ENCODE peak calls at places on chromosome 16, in seven cellular contexts. V is substantia nigra; J is T-helper 2 cell; R is transverse colon; A is posterior cingulate gyrus; Z is activated T-helper 1 cell treated with anti-CD3 and anti-CD28 coated beads, Interleukin-12 subunit alpha, Interleukin-12 subunit beta, Interleukin-2, Interleukin-4 antibody, amounts not matched to agents 30 ng/mL and 10 ng/mL and 1 ng/mL, durations not matched to agents 14 hours and 24 hours and 36 hours; K is AG10803. I is an unnamed sample.

GRCh38 chr16:84841787-84842300 is 22.1 kb downstream of the CRISPLD2 start:
- DNase-seq in V (no peak), J (no peak), R (peak), A (no peak), Z (no peak), K (no peak), I (no peak)

GRCh38 chr16:81997738-81998137 is 13.5 kb downstream of the SDR42E1 start:
- DNase-seq in V (no peak), J (no peak), R (no peak), A (no peak), Z (no peak), K (peak), I (peak)

GRCh38 chr16:85545227-85545818 is 67.8 kb upstream of the GSE1 start:
- DNase-seq in V (no peak), J (no peak), R (no peak), A (no peak), Z (no peak), K (no peak), I (no peak)

GRCh38 chr16:29995330-29995910 is at the start of gene HIRIP3:
- DNase-seq in V (peak), J (peak), R (peak), A (peak), Z (peak), K (peak), I (peak)

GRCh38 chr16:55393976-55394375 is 70.0 kb downstream of the IRX6 start:
- DNase-seq in V (no peak), J (no peak), R (no peak), A (no peak), Z (no peak), K (no peak), I (no peak)

GRCh38 chr16:14955546-14956231 is 18.4 kb downstream of the NPIPA1 start:
- DNase-seq in V (no peak), J (no peak), R (no peak), A (no peak), Z (no peak), K (no peak), I (no peak)

GRCh38 chr16:31010539-31010938 is at the start of gene STX1B:
- DNase-seq in V (peak), J (peak), R (peak), A (peak), Z (peak), K (peak), I (no peak)

GRCh38 chr16:86044241-86044671 is 145.3 kb downstream of the IRF8 start:
- DNase-seq in V (peak), J (no peak), R (peak), A (no peak), Z (no peak), K (peak), I (peak)

GRCh38 chr16:87924937-87925670 is 11.2 kb downstream of the CA5A start:
- DNase-seq in V (no peak), J (no peak), R (no peak), A (no peak), Z (no peak), K (no peak), I (no peak)

GRCh38 chr16:88715312-88716190 is 9.2 kb downstream of the CTU2 start:
- DNase-seq in V (no peak), J (no peak), R (no peak), A (no peak), Z (no peak), K (no peak), I (no peak)

GRCh38 chr16:81623365-81624102 is 155.6 kb upstream of the PLCG2 start:
- DNase-seq in V (peak), J (peak), R (peak), A (peak), Z (peak), K (peak), I (no peak)

GRCh38 chr16:82881517-82881916 is 254.7 kb downstream of the CDH13 start:
- DNase-seq in V (no peak), J (no peak), R (no peak), A (no peak), Z (no peak), K (no peak), I (no peak)

I was measured in astrocyte.